ENCODE peak calls at places on chromosomes 12 and 14, in five cellular contexts. T is testis; W is stomach; S is CD8-positive, alpha-beta memory T cell; O is fibroblast of lung. N is an unnamed sample. For H3K4me1, the result is how much of the 10 kb centered on the place peaks cover.

GRCh38 chr14:105034314-105035039 is 13.6 kb upstream of the CDCA4 start:
- DNase-seq in S (no peak), W (no peak), O (no peak), T (no peak), N (no peak)

GRCh38 chr12:67456281-67456918 is 187.2 kb downstream of the CAND1 start:
- DNase-seq in O (peak), S (no peak), T (peak), W (no peak), N (no peak)

GRCh38 chr12:56695327-56696101 is 7.4 kb upstream of the PTGES3 start:
- DNase-seq in T (no peak), S (no peak), W (no peak), O (no peak), N (no peak)

GRCh38 chr14:100471451-100472093 is 115.6 kb downstream of the BEGAIN start:
- DNase-seq in W (no peak), O (no peak), T (no peak), S (no peak), N (no peak)

GRCh38 chr14:90986510-90986909 is 73.9 kb downstream of the RPS6KA5 start:
- DNase-seq in O (no peak), W (no peak), T (no peak), S (no peak), N (no peak)

GRCh38 chr12:98939350-98939749 is 294.3 kb downstream of the APAF1 start:
- DNase-seq in W (no peak), O (peak), S (no peak), T (no peak), N (no peak)

GRCh38 chr12:123384318-123384993 is 524 bp downstream of the KMT5A start:
- DNase-seq in T (peak), S (no peak), W (no peak), O (no peak), N (no peak)

GRCh38 chr12:93894391-93895095 is 217.4 kb downstream of the CRADD start:
- DNase-seq in O (peak), W (no peak), T (peak), S (no peak), N (no peak)

GRCh38 chr12:58919271-58920101 is 818 bp downstream of the LRIG3 start:
- DNase-seq in S (no peak), O (peak), W (no peak), T (peak), N (no peak)

GRCh38 chr14:74077401-74077800 is 6.9 kb downstream of the ALDH6A1 start:
- DNase-seq in T (no peak), O (no peak), W (no peak), S (no peak), N (no peak)

GRCh38 chr12:9064815-9065606 is 50.7 kb downstream of the A2M start:
- DNase-seq in W (peak), S (no peak), O (peak), T (peak), N (no peak)

GRCh38 chr14:104892517-104893434 is 27.7 kb downstream of the CEP170B start:
- DNase-seq in W (peak), O (no peak), T (no peak), S (no peak), N (peak)

GRCh38 chr12:57157588-57158173 is 10.3 kb upstream of the LRP1-AS start:
- DNase-seq in T (no peak), S (no peak), O (no peak), W (no peak), N (no peak)

GRCh38 chr14:30572771-30573170 is 13.8 kb downstream of the G2E3 start:
- DNase-seq in S (no peak), W (no peak), O (no peak), T (no peak), N (no peak)

GRCh38 chr14:57480044-57480443 is 13.6 kb downstream of the CCDC198 start:
- DNase-seq in W (no peak), T (no peak), S (no peak), O (peak), N (no peak)

GRCh38 chr12:53733051-53733812 is 6.0 kb upstream of the CALCOCO1 start:
- DNase-seq in T (no peak), S (no peak), W (no peak), O (no peak), N (no peak)

GRCh38 chr14:71933026-71933587 is 878 bp downstream of the RGS6 start:
- DNase-seq in T (peak), S (no peak), W (no peak), O (no peak), N (no peak)
- H3K4me3 ChIP-seq in T (peak), S (no peak), W (peak), O (no peak), N (no peak)

DNA sequence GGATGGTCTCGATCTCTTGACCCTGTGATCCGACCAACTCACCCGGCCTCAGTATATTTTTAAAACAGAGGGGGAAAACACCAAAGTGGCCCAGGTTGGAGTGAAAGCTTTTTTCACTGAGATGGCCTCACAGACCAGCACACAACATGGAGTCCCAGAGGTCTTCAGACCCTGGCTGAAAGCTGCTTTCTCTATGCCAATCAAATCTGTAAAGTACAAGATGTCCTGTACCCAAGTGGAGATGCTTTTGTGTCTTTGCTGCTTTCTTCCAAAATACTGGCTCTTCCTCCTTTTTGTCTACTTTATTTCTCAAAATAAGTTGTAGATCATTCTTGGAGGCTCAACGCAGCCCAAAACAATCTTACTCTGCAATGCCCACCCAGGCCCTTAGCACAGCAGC is 214.8 kb downstream of the MED13L start:
- DNase-seq in O (no peak), S (no peak), W (no peak), T (no peak), N (no peak)
- H3K27ac ChIP-seq in O (no peak), S (no peak), W (no peak), T (no peak), N (no peak)

GRCh38 chr12:11879306-11879705 is 191.4 kb upstream of the BCL2L14 start:
- DNase-seq in W (no peak), O (no peak), S (no peak), T (no peak), N (no peak)

GRCh38 chr12:11876301-11876700 is 194.4 kb upstream of the BCL2L14 start:
- DNase-seq in W (no peak), T (no peak), S (no peak), O (no peak), N (no peak)

GRCh38 chr12:11875414-11875935 is 195.3 kb upstream of the BCL2L14 start:
- DNase-seq in T (no peak), W (no peak), O (peak), S (no peak), N (no peak)

GRCh38 chr12:11877869-11878780 is 192.6 kb upstream of the BCL2L14 start:
- DNase-seq in W (peak), O (peak), S (no peak), T (peak), N (no peak)

DNA sequence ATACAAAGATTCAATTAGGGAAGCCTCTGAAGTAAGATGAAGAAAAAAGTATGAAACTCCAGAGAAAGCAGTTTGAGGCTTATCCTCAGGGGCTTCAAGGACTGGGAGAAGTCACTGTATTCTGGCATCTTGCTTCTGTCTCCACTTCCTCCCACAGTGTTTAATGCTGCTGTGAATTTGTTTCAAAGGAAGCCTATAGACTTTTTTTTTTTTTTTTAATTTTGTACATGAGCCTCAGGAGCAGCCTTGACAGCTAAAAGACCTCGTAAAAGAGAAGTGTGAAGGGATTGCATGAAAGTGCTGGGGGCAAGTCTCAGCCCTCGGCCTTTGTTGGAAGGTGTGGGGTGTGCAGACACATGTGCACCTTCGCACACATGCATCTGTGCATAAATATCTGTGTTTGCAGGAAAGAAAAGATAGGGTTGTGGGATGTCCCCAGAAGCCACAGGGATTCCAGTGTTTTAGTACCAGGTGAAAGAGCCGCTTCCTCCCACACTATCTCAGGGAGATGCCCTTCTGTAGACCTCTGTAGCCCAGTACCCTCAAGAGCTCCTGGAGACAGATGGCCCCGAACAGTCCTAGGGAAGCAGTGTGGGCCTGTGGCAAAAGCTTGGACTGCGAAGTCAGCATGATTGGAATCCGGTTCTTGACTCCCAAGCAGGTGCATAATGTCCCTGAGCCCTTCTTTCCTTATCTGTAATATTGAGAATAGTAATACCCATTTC is 193.5 kb upstream of the BCL2L14 start:
- DNase-seq in O (no peak), T (no peak), S (no peak), W (no peak), N (no peak)
- H3K4me1 ChIP-seq in O (under half), T (under half), S (under half), W (under half), N (under half)

DNA sequence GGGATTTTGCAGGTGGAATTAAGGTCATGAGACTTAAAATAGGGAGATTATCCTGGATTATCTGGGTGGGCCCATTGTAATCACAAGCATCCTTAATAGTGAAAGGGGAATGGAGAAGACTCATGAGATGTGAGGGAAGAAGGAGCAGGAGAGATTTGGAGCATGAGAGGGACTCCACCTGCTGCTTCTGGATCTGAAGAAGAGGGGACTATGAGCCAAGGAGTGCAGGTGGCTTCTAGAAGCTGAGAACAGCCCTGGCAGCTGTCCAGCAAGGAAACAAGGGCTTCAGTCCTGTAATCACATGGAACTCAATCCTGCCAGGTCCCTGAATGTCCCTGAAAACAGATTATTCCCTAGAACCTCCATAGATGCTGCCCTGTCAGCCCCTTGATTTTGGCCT is 67.8 kb downstream of the PELI2 start:
- DNase-seq in O (no peak), T (no peak), S (no peak), W (no peak), N (no peak)
- H3K4me3 ChIP-seq in O (no peak), T (no peak), S (no peak), W (no peak), N (no peak)

GRCh38 chr14:55587847-55588246 is 7.8 kb downstream of the KTN1 start:
- DNase-seq in T (no peak), S (no peak), O (no peak), W (no peak), N (no peak)

GRCh38 chr14:55583942-55584468 is 4.0 kb downstream of the KTN1 start:
- DNase-seq in O (no peak), T (no peak), S (no peak), W (no peak), N (no peak)

GRCh38 chr14:55588259-55588699 is 8.3 kb downstream of the KTN1 start:
- DNase-seq in W (no peak), S (no peak), T (no peak), O (peak), N (no peak)

GRCh38 chr14:55585854-55586253 is 5.8 kb downstream of the KTN1 start:
- DNase-seq in O (peak), S (no peak), W (no peak), T (no peak), N (no peak)

DNA sequence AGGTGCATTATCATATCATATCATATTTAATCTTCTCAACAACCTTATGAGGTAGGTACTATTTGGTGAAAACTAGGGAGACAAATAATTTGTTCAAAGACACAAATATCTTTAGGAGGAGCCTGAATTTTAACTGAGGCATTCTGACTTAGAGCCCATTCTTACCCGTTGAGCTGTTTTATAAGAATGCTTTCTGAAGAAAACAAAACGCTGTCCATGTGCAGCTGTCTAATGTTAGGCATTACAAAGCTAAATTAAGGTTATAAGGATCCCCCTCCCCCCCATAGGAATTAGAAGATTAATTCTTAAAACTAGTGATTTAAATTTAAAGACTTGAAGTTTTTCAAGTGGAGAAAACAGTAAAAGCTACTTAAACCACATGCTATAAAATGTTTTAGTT is 6.4 kb downstream of the KTN1 start:
- DNase-seq in S (no peak), T (no peak), W (no peak), O (no peak), N (no peak)
- H3K27ac ChIP-seq in S (no peak), T (no peak), W (no peak), O (no peak), N (no peak)

GRCh38 chr14:68685419-68686211 is 107.3 kb downstream of the ZFP36L1 start:
- DNase-seq in S (peak), T (no peak), W (no peak), O (peak), N (peak)
- H3K4me1 ChIP-seq in S (half or more), T (under half), W (under half), O (under half), N (under half)

DNA sequence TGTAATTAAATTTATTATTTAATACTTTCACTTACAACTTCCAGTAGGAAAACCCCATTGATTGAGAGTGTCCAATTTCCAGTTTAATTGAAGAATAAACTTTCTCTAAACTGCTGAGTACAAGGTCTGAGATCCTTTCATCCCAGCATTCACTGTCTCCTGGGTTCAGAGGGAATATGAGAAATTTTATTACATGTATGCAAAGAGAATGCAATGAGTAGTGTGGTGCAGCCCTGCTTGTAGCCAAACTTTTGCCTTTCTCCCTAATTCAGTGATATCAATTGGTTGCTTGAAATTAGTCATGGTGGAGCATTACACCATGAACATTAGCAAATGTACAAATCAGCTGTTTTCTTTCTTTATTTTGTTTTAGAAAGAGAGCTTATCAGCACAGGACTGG is 780.6 kb upstream of the MDGA2 start:
- DNase-seq in S (no peak), O (no peak), T (no peak), W (no peak), N (no peak)
- H3K4me3 ChIP-seq in S (no peak), O (no peak), T (no peak), W (no peak), N (no peak)

GRCh38 chr12:88639361-88639760 is 59.1 kb upstream of the KITLG start:
- DNase-seq in O (peak), T (no peak), W (no peak), S (no peak), N (no peak)
- H3K27ac ChIP-seq in O (peak), T (no peak), W (peak), S (no peak), N (no peak)

GRCh38 chr14:65206078-65206447 is 103.7 kb upstream of the MAX start:
- DNase-seq in T (no peak), S (no peak), W (no peak), O (no peak), N (no peak)
- H3K4me1 ChIP-seq in T (under half), S (under half), W (under half), O (under half), N (under half)

GRCh38 chr12:125187148-125187733 is 122.0 kb downstream of the AACS start:
- DNase-seq in O (no peak), T (no peak), W (no peak), S (no peak), N (no peak)

GRCh38 chr12:125184213-125184952 is 119.1 kb downstream of the AACS start:
- DNase-seq in W (peak), O (no peak), T (no peak), S (no peak), N (no peak)

GRCh38 chr12:125186471-125187147 is 121.4 kb downstream of the AACS start:
- DNase-seq in W (no peak), T (no peak), O (peak), S (no peak), N (no peak)

GRCh38 chr12:125185311-125185739 is 120.1 kb downstream of the AACS start:
- DNase-seq in W (no peak), S (no peak), O (no peak), T (peak), N (no peak)

DNA sequence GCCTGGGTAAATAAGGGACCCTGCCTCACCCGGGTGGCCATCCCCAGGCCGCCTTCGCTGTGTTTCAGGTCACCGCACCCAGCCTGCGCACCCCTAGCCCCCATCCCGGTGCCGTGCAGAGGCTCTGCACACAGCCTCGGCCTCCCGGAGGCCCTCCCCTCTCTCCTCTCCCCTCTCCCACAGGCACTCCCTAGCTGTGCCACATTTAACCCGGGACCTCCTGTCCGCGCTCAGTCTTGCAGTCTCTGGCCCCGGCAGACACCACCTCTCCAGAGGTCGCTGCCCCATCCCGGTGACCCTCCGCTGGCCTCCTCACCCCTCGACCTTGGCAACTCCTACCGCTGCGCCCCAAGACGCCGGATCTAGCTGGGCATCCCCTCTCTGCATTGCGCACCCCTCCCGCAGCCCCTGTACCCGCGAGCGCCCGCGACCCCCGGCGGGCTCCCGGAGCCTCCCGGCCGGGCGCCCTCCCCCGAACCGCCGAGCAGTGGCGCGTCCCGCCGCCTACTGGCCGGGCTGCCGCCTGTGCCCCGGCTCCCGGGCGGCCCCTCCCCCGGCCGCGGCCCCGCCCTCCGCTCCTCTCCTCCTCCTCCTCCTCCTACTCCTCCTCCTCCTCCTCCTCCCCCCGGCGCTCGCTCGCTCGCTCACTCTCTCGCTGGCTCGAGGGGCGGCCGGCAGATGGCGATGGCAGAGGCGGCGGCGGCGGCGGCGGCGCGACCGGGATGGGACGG is 120.7 kb downstream of the AACS start:
- DNase-seq in S (no peak), T (peak), O (peak), W (peak), N (no peak)
- H3K4me3 ChIP-seq in S (no peak), T (peak), O (peak), W (peak), N (no peak)

N was measured in naive thymus-derived CD4-positive, alpha-beta T cell.